ENCODE peak calls at places on chromosomes 4 and X, in four cellular contexts. One of them, this sample, is unnamed.

GRCh38 chr4:15089979-15090378 is 87.7 kb downstream of the CPEB2 start:
- DNase-seq in activated CD8-positive, alpha-beta T cell treated with anti-CD3 and anti-CD28 coated beads for 36 hours: no peak
- DNase-seq in mesothelial cell of epicardium: no peak
- DNase-seq in neural progenitor cell: no peak
- DNase-seq in this sample: no peak

GRCh38 chrX:139094671-139095592 is 383.4 kb upstream of the FGF13 start:
- DNase-seq in mesothelial cell of epicardium: no peak
- DNase-seq in neural progenitor cell: no peak
- DNase-seq in activated CD8-positive, alpha-beta T cell treated with anti-CD3 and anti-CD28 coated beads for 36 hours: no peak
- DNase-seq in this sample: no peak

GRCh38 chrX:28609003-28609402 is 21.8 kb downstream of the IL1RAPL1 start:
- DNase-seq in neural progenitor cell: no peak
- DNase-seq in activated CD8-positive, alpha-beta T cell treated with anti-CD3 and anti-CD28 coated beads for 36 hours: no peak
- DNase-seq in mesothelial cell of epicardium: no peak
- DNase-seq in this sample: no peak

GRCh38 chr4:11765849-11766453 is 337.3 kb upstream of the HS3ST1 start:
- DNase-seq in neural progenitor cell: peak
- DNase-seq in activated CD8-positive, alpha-beta T cell treated with anti-CD3 and anti-CD28 coated beads for 36 hours: peak
- DNase-seq in mesothelial cell of epicardium: no peak
- DNase-seq in this sample: peak

GRCh38 chrX:40278340-40279090 is 180.8 kb upstream of the BCOR start:
- DNase-seq in mesothelial cell of epicardium: no peak
- DNase-seq in activated CD8-positive, alpha-beta T cell treated with anti-CD3 and anti-CD28 coated beads for 36 hours: peak
- DNase-seq in neural progenitor cell: no peak
- DNase-seq in this sample: no peak

GRCh38 chr4:15521442-15522039 is 51.9 kb downstream of the CC2D2A start:
- DNase-seq in activated CD8-positive, alpha-beta T cell treated with anti-CD3 and anti-CD28 coated beads for 36 hours: no peak
- DNase-seq in neural progenitor cell: no peak
- DNase-seq in mesothelial cell of epicardium: no peak
- DNase-seq in this sample: no peak

GRCh38 chr4:111994392-111994791 is 150.9 kb upstream of the FAM241A start:
- DNase-seq in activated CD8-positive, alpha-beta T cell treated with anti-CD3 and anti-CD28 coated beads for 36 hours: no peak
- DNase-seq in mesothelial cell of epicardium: no peak
- DNase-seq in neural progenitor cell: no peak
- DNase-seq in this sample: no peak

GRCh38 chr4:109171098-109171497 is 131.4 kb downstream of the COL25A1 start:
- DNase-seq in neural progenitor cell: no peak
- DNase-seq in activated CD8-positive, alpha-beta T cell treated with anti-CD3 and anti-CD28 coated beads for 36 hours: no peak
- DNase-seq in mesothelial cell of epicardium: no peak
- DNase-seq in this sample: no peak

GRCh38 chrX:149371984-149372383 is 133.1 kb downstream of the IDS start:
- DNase-seq in mesothelial cell of epicardium: no peak
- DNase-seq in neural progenitor cell: no peak
- DNase-seq in activated CD8-positive, alpha-beta T cell treated with anti-CD3 and anti-CD28 coated beads for 36 hours: no peak
- DNase-seq in this sample: no peak

GRCh38 chr4:29970626-29971025 is 749.5 kb upstream of the PCDH7 start:
- DNase-seq in activated CD8-positive, alpha-beta T cell treated with anti-CD3 and anti-CD28 coated beads for 36 hours: no peak
- DNase-seq in mesothelial cell of epicardium: no peak
- DNase-seq in neural progenitor cell: peak
- DNase-seq in this sample: peak

GRCh38 chr4:128141866-128142265 is 80.8 kb downstream of the LARP1B start:
- DNase-seq in mesothelial cell of epicardium: no peak
- DNase-seq in activated CD8-positive, alpha-beta T cell treated with anti-CD3 and anti-CD28 coated beads for 36 hours: no peak
- DNase-seq in neural progenitor cell: no peak
- DNase-seq in this sample: peak

GRCh38 chrX:117771384-117771783 is 345.2 kb downstream of the KLHL13 start:
- DNase-seq in mesothelial cell of epicardium: no peak
- DNase-seq in activated CD8-positive, alpha-beta T cell treated with anti-CD3 and anti-CD28 coated beads for 36 hours: no peak
- DNase-seq in neural progenitor cell: no peak
- DNase-seq in this sample: no peak

GRCh38 chrX:110454336-110454735 is 95.7 kb downstream of the RTL9 start:
- DNase-seq in activated CD8-positive, alpha-beta T cell treated with anti-CD3 and anti-CD28 coated beads for 36 hours: no peak
- DNase-seq in mesothelial cell of epicardium: no peak
- DNase-seq in neural progenitor cell: no peak
- DNase-seq in this sample: no peak

GRCh38 chr4:139176299-139177048 is 544 bp downstream of the ELF2 start:
- DNase-seq in mesothelial cell of epicardium: peak
- DNase-seq in activated CD8-positive, alpha-beta T cell treated with anti-CD3 and anti-CD28 coated beads for 36 hours: peak
- DNase-seq in neural progenitor cell: peak
- DNase-seq in this sample: peak

GRCh38 chrX:16484338-16484737 is 165.6 kb upstream of the S100G start:
- DNase-seq in activated CD8-positive, alpha-beta T cell treated with anti-CD3 and anti-CD28 coated beads for 36 hours: peak
- DNase-seq in neural progenitor cell: no peak
- DNase-seq in mesothelial cell of epicardium: no peak
- DNase-seq in this sample: peak

GRCh38 chr4:23016981-23017380 is 324.2 kb downstream of the GBA3 start:
- DNase-seq in neural progenitor cell: no peak
- DNase-seq in mesothelial cell of epicardium: no peak
- DNase-seq in activated CD8-positive, alpha-beta T cell treated with anti-CD3 and anti-CD28 coated beads for 36 hours: no peak
- DNase-seq in this sample: no peak

GRCh38 chrX:14872355-14872754 is 514 bp downstream of the FANCB start:
- DNase-seq in activated CD8-positive, alpha-beta T cell treated with anti-CD3 and anti-CD28 coated beads for 36 hours: peak
- DNase-seq in mesothelial cell of epicardium: no peak
- DNase-seq in neural progenitor cell: no peak
- DNase-seq in this sample: no peak

GRCh38 chr4:175253184-175253902 is 335.2 kb downstream of the ADAM29 start:
- DNase-seq in mesothelial cell of epicardium: no peak
- DNase-seq in neural progenitor cell: peak
- DNase-seq in activated CD8-positive, alpha-beta T cell treated with anti-CD3 and anti-CD28 coated beads for 36 hours: no peak
- DNase-seq in this sample: no peak

GRCh38 chrX:12304261-12304660 is 166.0 kb downstream of the FRMPD4 start:
- DNase-seq in neural progenitor cell: no peak
- DNase-seq in activated CD8-positive, alpha-beta T cell treated with anti-CD3 and anti-CD28 coated beads for 36 hours: no peak
- DNase-seq in mesothelial cell of epicardium: no peak
- DNase-seq in this sample: no peak

GRCh38 chr4:7021930-7022658 is 21.1 kb upstream of the TADA2B start:
- DNase-seq in neural progenitor cell: no peak
- DNase-seq in mesothelial cell of epicardium: no peak
- DNase-seq in activated CD8-positive, alpha-beta T cell treated with anti-CD3 and anti-CD28 coated beads for 36 hours: no peak
- DNase-seq in this sample: no peak

GRCh38 chr4:157014621-157015591 is 43.3 kb upstream of the PDGFC start:
- DNase-seq in neural progenitor cell: peak
- DNase-seq in mesothelial cell of epicardium: no peak
- DNase-seq in activated CD8-positive, alpha-beta T cell treated with anti-CD3 and anti-CD28 coated beads for 36 hours: no peak
- DNase-seq in this sample: no peak

GRCh38 chr4:76755756-76756155 is 142.2 kb downstream of the SOWAHB start:
- DNase-seq in mesothelial cell of epicardium: no peak
- DNase-seq in neural progenitor cell: no peak
- DNase-seq in activated CD8-positive, alpha-beta T cell treated with anti-CD3 and anti-CD28 coated beads for 36 hours: no peak
- DNase-seq in this sample: no peak

GRCh38 chr4:182297659-182298058 is 54.5 kb downstream of the TENM3 start:
- DNase-seq in mesothelial cell of epicardium: no peak
- DNase-seq in activated CD8-positive, alpha-beta T cell treated with anti-CD3 and anti-CD28 coated beads for 36 hours: no peak
- DNase-seq in neural progenitor cell: no peak
- DNase-seq in this sample: no peak

GRCh38 chr4:154004450-154004849 is 215.6 kb upstream of the SFRP2 start:
- DNase-seq in activated CD8-positive, alpha-beta T cell treated with anti-CD3 and anti-CD28 coated beads for 36 hours: no peak
- DNase-seq in neural progenitor cell: no peak
- DNase-seq in mesothelial cell of epicardium: no peak
- DNase-seq in this sample: no peak

GRCh38 chrX:124194209-124194608 is 138.3 kb upstream of the TEX13D start:
- DNase-seq in neural progenitor cell: no peak
- DNase-seq in activated CD8-positive, alpha-beta T cell treated with anti-CD3 and anti-CD28 coated beads for 36 hours: no peak
- DNase-seq in mesothelial cell of epicardium: no peak
- DNase-seq in this sample: no peak

GRCh38 chr4:188106454-188106853 is 2.9 kb downstream of the TRIML2 start:
- DNase-seq in neural progenitor cell: no peak
- DNase-seq in mesothelial cell of epicardium: no peak
- DNase-seq in activated CD8-positive, alpha-beta T cell treated with anti-CD3 and anti-CD28 coated beads for 36 hours: no peak
- DNase-seq in this sample: no peak

GRCh38 chrX:134148293-134148692 is 88.7 kb upstream of the CCDC160 start:
- DNase-seq in neural progenitor cell: no peak
- DNase-seq in activated CD8-positive, alpha-beta T cell treated with anti-CD3 and anti-CD28 coated beads for 36 hours: no peak
- DNase-seq in mesothelial cell of epicardium: no peak
- DNase-seq in this sample: no peak

GRCh38 chrX:34300871-34301270 is 168.8 kb upstream of the FAM47A start:
- DNase-seq in activated CD8-positive, alpha-beta T cell treated with anti-CD3 and anti-CD28 coated beads for 36 hours: peak
- DNase-seq in mesothelial cell of epicardium: no peak
- DNase-seq in neural progenitor cell: peak
- DNase-seq in this sample: peak

GRCh38 chr4:187016101-187016500 is 292.4 kb upstream of the FAT1 start:
- DNase-seq in neural progenitor cell: no peak
- DNase-seq in activated CD8-positive, alpha-beta T cell treated with anti-CD3 and anti-CD28 coated beads for 36 hours: no peak
- DNase-seq in mesothelial cell of epicardium: no peak
- DNase-seq in this sample: no peak

GRCh38 chrX:120334603-120335002 is 23.3 kb upstream of the TMEM255A start:
- DNase-seq in mesothelial cell of epicardium: no peak
- DNase-seq in activated CD8-positive, alpha-beta T cell treated with anti-CD3 and anti-CD28 coated beads for 36 hours: no peak
- DNase-seq in neural progenitor cell: no peak
- DNase-seq in this sample: no peak

GRCh38 chrX:87736576-87736975 is 219.0 kb downstream of the KLHL4 start:
- DNase-seq in mesothelial cell of epicardium: no peak
- DNase-seq in activated CD8-positive, alpha-beta T cell treated with anti-CD3 and anti-CD28 coated beads for 36 hours: no peak
- DNase-seq in neural progenitor cell: no peak
- DNase-seq in this sample: no peak

GRCh38 chrX:47293106-47293505 is 60.3 kb downstream of the USP11 start:
- DNase-seq in activated CD8-positive, alpha-beta T cell treated with anti-CD3 and anti-CD28 coated beads for 36 hours: no peak
- DNase-seq in mesothelial cell of epicardium: no peak
- DNase-seq in neural progenitor cell: no peak
- DNase-seq in this sample: no peak

GRCh38 chrX:15505104-15505503 is 4.5 kb downstream of the BMX start:
- DNase-seq in neural progenitor cell: no peak
- DNase-seq in activated CD8-positive, alpha-beta T cell treated with anti-CD3 and anti-CD28 coated beads for 36 hours: no peak
- DNase-seq in mesothelial cell of epicardium: no peak
- DNase-seq in this sample: no peak

GRCh38 chr4:24243641-24244040 is 340.7 kb downstream of the DHX15 start:
- DNase-seq in mesothelial cell of epicardium: no peak
- DNase-seq in neural progenitor cell: no peak
- DNase-seq in activated CD8-positive, alpha-beta T cell treated with anti-CD3 and anti-CD28 coated beads for 36 hours: no peak
- DNase-seq in this sample: no peak

GRCh38 chr4:183398298-183399129 is 45.9 kb upstream of the CDKN2AIP start:
- DNase-seq in activated CD8-positive, alpha-beta T cell treated with anti-CD3 and anti-CD28 coated beads for 36 hours: peak
- DNase-seq in mesothelial cell of epicardium: peak
- DNase-seq in neural progenitor cell: peak
- DNase-seq in this sample: peak

GRCh38 chr4:104507112-104507511 is 12.4 kb upstream of the CXXC4 start:
- DNase-seq in neural progenitor cell: no peak
- DNase-seq in mesothelial cell of epicardium: no peak
- DNase-seq in activated CD8-positive, alpha-beta T cell treated with anti-CD3 and anti-CD28 coated beads for 36 hours: no peak
- DNase-seq in this sample: no peak

GRCh38 chrX:133085785-133086184 is 11.1 kb downstream of the USP26 start:
- DNase-seq in activated CD8-positive, alpha-beta T cell treated with anti-CD3 and anti-CD28 coated beads for 36 hours: no peak
- DNase-seq in neural progenitor cell: no peak
- DNase-seq in mesothelial cell of epicardium: no peak
- DNase-seq in this sample: no peak

GRCh38 chr4:100486496-100486895 is 31.3 kb downstream of the EMCN start:
- DNase-seq in activated CD8-positive, alpha-beta T cell treated with anti-CD3 and anti-CD28 coated beads for 36 hours: no peak
- DNase-seq in neural progenitor cell: no peak
- DNase-seq in mesothelial cell of epicardium: no peak
- DNase-seq in this sample: no peak

GRCh38 chr4:1170805-1171305 is 1.5 kb downstream of the SPON2 start:
- DNase-seq in neural progenitor cell: no peak
- DNase-seq in activated CD8-positive, alpha-beta T cell treated with anti-CD3 and anti-CD28 coated beads for 36 hours: no peak
- DNase-seq in mesothelial cell of epicardium: no peak
- DNase-seq in this sample: no peak

DNA sequence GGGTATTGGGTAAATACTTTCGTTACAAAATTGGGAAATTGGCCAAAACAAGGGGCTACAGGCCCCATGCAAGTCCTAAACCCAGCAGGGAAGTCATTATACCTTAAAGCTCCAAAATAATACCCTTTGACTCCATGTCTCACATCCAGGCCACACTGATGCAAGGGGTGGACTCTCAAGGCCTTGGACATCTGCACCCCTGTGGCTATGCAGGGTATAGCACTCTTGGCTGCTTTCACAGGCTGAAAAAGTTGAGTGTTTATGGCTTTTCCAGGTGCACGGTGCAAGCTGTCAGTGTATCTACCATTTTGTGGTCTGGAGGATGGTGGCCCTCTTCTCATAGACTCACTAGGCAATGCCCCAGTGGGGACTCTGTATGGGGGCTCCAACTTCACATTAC is 326.5 kb downstream of the TEX13C start:
- DNase-seq in neural progenitor cell: no peak
- DNase-seq in mesothelial cell of epicardium: no peak
- DNase-seq in activated CD8-positive, alpha-beta T cell treated with anti-CD3 and anti-CD28 coated beads for 36 hours: peak
- DNase-seq in this sample: no peak
- TF ChIP-seq CTCF in neural progenitor cell: peak
- TF ChIP-seq CTCF in mesothelial cell of epicardium: peak
- TF ChIP-seq CTCF in activated CD8-positive, alpha-beta T cell treated with anti-CD3 and anti-CD28 coated beads for 36 hours: no peak
- TF ChIP-seq CTCF in this sample: no peak

GRCh38 chr4:90357117-90357710 is 230.0 kb downstream of the CCSER1 start:
- DNase-seq in neural progenitor cell: peak
- DNase-seq in activated CD8-positive, alpha-beta T cell treated with anti-CD3 and anti-CD28 coated beads for 36 hours: no peak
- DNase-seq in mesothelial cell of epicardium: no peak
- DNase-seq in this sample: peak
- TF ChIP-seq CTCF in neural progenitor cell: peak
- TF ChIP-seq CTCF in activated CD8-positive, alpha-beta T cell treated with anti-CD3 and anti-CD28 coated beads for 36 hours: peak
- TF ChIP-seq CTCF in mesothelial cell of epicardium: peak
- TF ChIP-seq CTCF in this sample: peak

GRCh38 chrX:1468250-1468772 is 15.6 kb upstream of the ASMTL start:
- DNase-seq in mesothelial cell of epicardium: no peak
- DNase-seq in neural progenitor cell: no peak
- DNase-seq in activated CD8-positive, alpha-beta T cell treated with anti-CD3 and anti-CD28 coated beads for 36 hours: peak
- DNase-seq in this sample: no peak
- TF ChIP-seq CTCF in mesothelial cell of epicardium: no peak
- TF ChIP-seq CTCF in neural progenitor cell: no peak
- TF ChIP-seq CTCF in activated CD8-positive, alpha-beta T cell treated with anti-CD3 and anti-CD28 coated beads for 36 hours: no peak
- TF ChIP-seq CTCF in this sample: no peak

DNA sequence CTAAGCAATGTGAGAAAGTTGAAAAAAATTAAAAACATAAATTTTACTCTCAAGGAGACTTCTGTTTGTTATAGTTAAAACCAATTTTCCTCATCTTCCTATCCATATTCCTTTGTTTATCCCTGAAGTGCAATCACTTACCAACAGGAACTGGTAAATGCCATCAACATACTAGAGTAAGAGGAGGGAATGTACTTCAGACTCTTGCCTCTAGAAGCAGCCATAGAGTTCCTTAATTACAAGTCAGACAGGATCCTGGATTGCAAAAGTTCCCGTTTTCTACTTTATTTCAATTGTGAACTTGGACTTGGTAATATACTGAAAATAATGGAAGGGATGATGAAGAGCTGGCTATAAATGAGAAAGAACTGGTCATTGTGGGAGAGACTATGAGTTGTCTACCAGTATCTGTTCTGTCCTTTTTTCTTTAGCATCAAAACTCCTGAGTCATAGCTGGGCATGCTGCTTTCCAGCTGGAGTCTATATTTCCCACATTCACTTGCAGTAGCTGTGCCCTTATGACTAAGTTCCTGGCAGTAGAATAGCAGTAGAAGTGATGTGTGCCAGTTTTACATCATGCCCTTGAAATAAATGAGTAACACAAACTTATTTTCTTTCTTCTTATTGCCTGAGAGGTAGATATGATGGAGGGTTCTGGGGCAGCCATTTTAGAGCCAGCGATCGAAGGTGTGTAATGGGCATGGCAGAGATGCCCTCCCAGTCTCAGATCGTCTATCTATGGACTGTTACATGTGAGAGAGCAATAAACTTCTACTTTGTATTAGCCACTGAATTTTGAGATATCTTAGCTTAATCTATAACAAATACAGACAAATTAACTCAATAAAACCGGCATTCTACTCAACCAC is 26.8 kb upstream of the SPARCL1 start:
- DNase-seq in activated CD8-positive, alpha-beta T cell treated with anti-CD3 and anti-CD28 coated beads for 36 hours: no peak
- DNase-seq in mesothelial cell of epicardium: no peak
- DNase-seq in neural progenitor cell: no peak
- DNase-seq in this sample: peak
- TF ChIP-seq CTCF in activated CD8-positive, alpha-beta T cell treated with anti-CD3 and anti-CD28 coated beads for 36 hours: no peak
- TF ChIP-seq CTCF in mesothelial cell of epicardium: no peak
- TF ChIP-seq CTCF in neural progenitor cell: no peak
- TF ChIP-seq CTCF in this sample: no peak

This sample was measured in endothelial cell of umbilical vein.